ENCODE peak calls at places on chromosome 3, in seven cellular contexts. T is CD4-positive, alpha-beta T cell; M is substantia nigra; C is tibial artery; J is psoas muscle; V is AG04450; G is RWPE1. E is an unnamed sample.

GRCh38 chr3:134251731-134252391 is 1.2 kb upstream of the RYK start:
- DNase-seq in M (peak), G (no peak), C (peak), J (no peak), T (no peak), V (no peak), E (no peak)

GRCh38 chr3:188911033-188911850 is 260.5 kb upstream of the TPRG1 start:
- DNase-seq in M (no peak), G (no peak), J (no peak), C (no peak), T (no peak), V (no peak), E (no peak)

GRCh38 chr3:138241061-138241460 is 54.0 kb downstream of the ARMC8 start:
- DNase-seq in C (no peak), G (no peak), T (no peak), M (no peak), V (peak), J (no peak), E (no peak)

GRCh38 chr3:3066910-3067309 is 43.3 kb downstream of the IL5RA start:
- DNase-seq in G (no peak), C (no peak), V (no peak), T (no peak), J (no peak), M (no peak), E (no peak)

GRCh38 chr3:143763568-143764162 is 84.6 kb downstream of the SLC9A9 start:
- DNase-seq in V (no peak), C (no peak), G (peak), T (no peak), M (no peak), J (no peak), E (no peak)

GRCh38 chr3:184765730-184766074 is 46.3 kb upstream of the VPS8 start:
- DNase-seq in G (peak), V (no peak), C (no peak), T (no peak), M (no peak), J (no peak), E (peak)

GRCh38 chr3:49406571-49407565 is 4.9 kb downstream of the RHOA start:
- DNase-seq in G (no peak), C (no peak), M (no peak), T (no peak), J (no peak), V (no peak), E (no peak)

GRCh38 chr3:178454714-178455113 is 81.5 kb upstream of the KCNMB2 start:
- DNase-seq in C (peak), J (peak), G (no peak), M (peak), T (no peak), V (no peak), E (no peak)

GRCh38 chr3:23656199-23656598 is 149.6 kb upstream of the UBE2E1 start:
- DNase-seq in J (no peak), G (no peak), T (no peak), M (no peak), C (no peak), V (no peak), E (no peak)
- H3K27ac ChIP-seq in J (no peak), G (no peak), T (no peak), M (no peak), C (no peak), V (no peak), E (no peak)

GRCh38 chr3:73279-73678 is 123.3 kb upstream of the CHL1 start:
- DNase-seq in C (no peak), T (no peak), J (no peak), M (no peak), G (no peak), V (no peak), E (no peak)
- H3K27ac ChIP-seq in C (no peak), T (no peak), J (peak), M (no peak), G (no peak), V (no peak), E (no peak)

DNA sequence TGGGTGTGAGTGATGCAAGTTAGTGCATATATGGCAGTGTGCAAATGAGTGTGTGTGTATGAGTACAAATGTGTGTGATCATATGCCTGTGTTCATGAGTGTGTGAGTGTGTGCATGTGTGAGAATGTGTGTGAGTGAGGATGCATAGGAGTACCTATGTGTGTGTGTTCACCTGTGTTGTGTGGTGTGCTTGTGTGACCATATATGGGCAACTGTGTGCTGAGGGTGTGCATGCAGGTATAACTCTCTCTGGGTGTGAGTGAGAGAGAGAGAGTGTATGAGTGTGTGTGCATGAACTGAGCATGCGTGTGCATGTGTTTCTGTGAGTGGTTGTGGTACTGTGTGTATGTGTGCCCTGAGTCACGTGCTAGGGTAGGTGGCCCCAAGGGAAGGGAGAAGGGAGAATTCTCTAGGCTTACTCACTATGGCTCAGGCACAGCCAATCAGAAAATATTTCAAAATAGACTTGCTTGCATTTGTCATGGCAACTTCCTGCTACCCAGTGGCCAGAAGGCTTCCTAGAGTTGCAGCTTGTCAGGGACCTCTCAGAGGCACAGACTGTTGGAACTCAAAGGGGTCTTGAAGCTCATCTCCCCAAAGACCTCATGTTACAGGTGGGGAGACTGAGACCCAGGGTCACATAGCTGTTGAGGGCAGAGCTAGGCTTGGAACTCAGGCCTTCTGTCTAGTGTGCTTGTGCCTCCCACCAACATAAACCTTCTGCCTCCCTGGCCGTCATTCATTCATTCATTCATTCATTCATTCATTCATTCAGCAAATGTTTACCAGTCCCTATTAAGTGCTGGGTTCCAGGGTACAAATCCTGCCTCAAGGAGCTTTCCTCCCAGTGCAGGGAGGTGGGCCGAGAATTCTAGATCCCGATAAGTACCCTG is 10.6 kb upstream of the RFT1 start:
- DNase-seq in M (no peak), G (no peak), V (no peak), J (no peak), T (no peak), C (no peak), E (no peak)
- H3K27ac ChIP-seq in M (no peak), G (no peak), V (no peak), J (no peak), T (no peak), C (no peak), E (no peak)

GRCh38 chr3:8739757-8740508 is 6.3 kb downstream of the CAV3 start:
- DNase-seq in V (peak), C (no peak), T (no peak), G (peak), J (no peak), M (no peak), E (peak)

GRCh38 chr3:8743911-8744310 is 10.3 kb downstream of the CAV3 start:
- DNase-seq in C (no peak), T (no peak), V (no peak), G (no peak), J (no peak), M (no peak), E (no peak)

GRCh38 chr3:8738639-8739038 is 5.0 kb downstream of the CAV3 start:
- DNase-seq in J (no peak), T (no peak), V (no peak), G (no peak), C (no peak), M (no peak), E (no peak)

GRCh38 chr3:8742921-8743605 is 9.5 kb downstream of the CAV3 start:
- DNase-seq in V (peak), C (no peak), J (no peak), G (peak), M (no peak), T (no peak), E (no peak)

GRCh38 chr3:8741581-8742355 is 8.2 kb downstream of the CAV3 start:
- DNase-seq in M (no peak), C (no peak), J (peak), T (no peak), G (peak), V (peak), E (no peak)
- H3K27ac ChIP-seq in M (no peak), C (no peak), J (peak), T (no peak), G (peak), V (peak), E (peak)

GRCh38 chr3:186115229-186115996 is 6.5 kb upstream of the ETV5 start:
- DNase-seq in V (no peak), G (no peak), J (no peak), M (no peak), T (no peak), C (no peak), E (no peak)
- H3K27ac ChIP-seq in V (no peak), G (no peak), J (no peak), M (no peak), T (no peak), C (no peak), E (no peak)

GRCh38 chr3:89306535-89306934 is 199.1 kb downstream of the EPHA3 start:
- DNase-seq in V (no peak), C (no peak), G (no peak), J (no peak), T (no peak), M (no peak), E (no peak)
- H3K27ac ChIP-seq in V (no peak), C (no peak), G (no peak), J (no peak), T (no peak), M (no peak), E (no peak)

GRCh38 chr3:59880717-59881116 is 830.9 kb upstream of the CFAP20DC start:
- DNase-seq in J (no peak), C (no peak), V (no peak), T (no peak), G (no peak), M (no peak), E (no peak)

GRCh38 chr3:59885907-59886400 is 836.1 kb upstream of the CFAP20DC start:
- DNase-seq in M (no peak), G (no peak), C (no peak), J (no peak), T (no peak), V (no peak), E (no peak)

GRCh38 chr3:59884409-59884808 is 834.6 kb upstream of the CFAP20DC start:
- DNase-seq in T (no peak), V (no peak), G (no peak), C (no peak), M (no peak), J (no peak), E (no peak)

GRCh38 chr3:59886790-59887189 is 837.0 kb upstream of the CFAP20DC start:
- DNase-seq in V (no peak), M (no peak), T (no peak), G (no peak), C (no peak), J (no peak), E (no peak)

GRCh38 chr3:59885103-59885502 is 835.3 kb upstream of the CFAP20DC start:
- DNase-seq in C (peak), M (peak), J (no peak), G (no peak), T (no peak), V (no peak), E (no peak)
- H3K27ac ChIP-seq in C (no peak), M (no peak), J (no peak), G (no peak), T (no peak), V (no peak), E (no peak)

GRCh38 chr3:182862159-182862860 is 69.0 kb downstream of the ATP11B start:
- DNase-seq in G (no peak), J (no peak), C (no peak), V (no peak), M (no peak), T (no peak), E (no peak)
- H3K27ac ChIP-seq in G (no peak), J (no peak), C (no peak), V (no peak), M (no peak), T (no peak), E (no peak)